ENCODE peak calls at places on chromosomes 2 and 18, in eight cellular contexts. One of them, this sample, is unnamed.

GRCh38 chr2:33291278-33292013 is 185.0 kb upstream of the RASGRP3 start:
- DNase-seq in MM.1S: no peak
- DNase-seq in cardiac muscle cell: no peak
- DNase-seq in IMR-90: peak
- DNase-seq in GM12865: no peak
- DNase-seq in fibroblast of the aortic adventitia: peak
- DNase-seq in AG09309: no peak
- DNase-seq in fibroblast of lung: peak
- DNase-seq in this sample: no peak

GRCh38 chr2:12340164-12340563 is 376.6 kb upstream of the TRIB2 start:
- DNase-seq in MM.1S: no peak
- DNase-seq in cardiac muscle cell: no peak
- DNase-seq in IMR-90: peak
- DNase-seq in GM12865: no peak
- DNase-seq in fibroblast of the aortic adventitia: no peak
- DNase-seq in AG09309: no peak
- DNase-seq in fibroblast of lung: peak
- DNase-seq in this sample: no peak

GRCh38 chr18:37663446-37663845 is 97.8 kb upstream of the CELF4 start:
- DNase-seq in MM.1S: no peak
- DNase-seq in cardiac muscle cell: no peak
- DNase-seq in IMR-90: no peak
- DNase-seq in GM12865: no peak
- DNase-seq in fibroblast of the aortic adventitia: no peak
- DNase-seq in AG09309: no peak
- DNase-seq in fibroblast of lung: no peak
- DNase-seq in this sample: no peak

GRCh38 chr2:226183550-226183949 is 616.1 kb downstream of the IRS1 start:
- DNase-seq in MM.1S: no peak
- DNase-seq in cardiac muscle cell: no peak
- DNase-seq in IMR-90: peak
- DNase-seq in GM12865: no peak
- DNase-seq in fibroblast of the aortic adventitia: peak
- DNase-seq in AG09309: no peak
- DNase-seq in fibroblast of lung: peak
- DNase-seq in this sample: no peak

GRCh38 chr2:105396254-105397024 is 2.4 kb downstream of the FHL2 start:
- DNase-seq in MM.1S: no peak
- DNase-seq in cardiac muscle cell: no peak
- DNase-seq in IMR-90: peak
- DNase-seq in GM12865: no peak
- DNase-seq in fibroblast of the aortic adventitia: peak
- DNase-seq in AG09309: peak
- DNase-seq in fibroblast of lung: peak
- DNase-seq in this sample: no peak

GRCh38 chr18:78431606-78432005 is 548.0 kb upstream of the SALL3 start:
- DNase-seq in MM.1S: no peak
- DNase-seq in cardiac muscle cell: no peak
- DNase-seq in IMR-90: no peak
- DNase-seq in GM12865: no peak
- DNase-seq in fibroblast of the aortic adventitia: no peak
- DNase-seq in AG09309: no peak
- DNase-seq in fibroblast of lung: no peak
- DNase-seq in this sample: no peak

GRCh38 chr2:128374711-128375413 is 56.2 kb upstream of the HS6ST1 start:
- DNase-seq in MM.1S: no peak
- DNase-seq in cardiac muscle cell: no peak
- DNase-seq in IMR-90: no peak
- DNase-seq in GM12865: no peak
- DNase-seq in fibroblast of the aortic adventitia: no peak
- DNase-seq in AG09309: no peak
- DNase-seq in fibroblast of lung: peak
- DNase-seq in this sample: no peak

GRCh38 chr2:657766-658165 is 19.4 kb downstream of the TMEM18 start:
- DNase-seq in MM.1S: no peak
- DNase-seq in cardiac muscle cell: no peak
- DNase-seq in IMR-90: no peak
- DNase-seq in GM12865: no peak
- DNase-seq in fibroblast of the aortic adventitia: no peak
- DNase-seq in AG09309: no peak
- DNase-seq in fibroblast of lung: no peak
- DNase-seq in this sample: no peak

GRCh38 chr18:331231-331771 is 63.5 kb upstream of the THOC1 start:
- DNase-seq in MM.1S: no peak
- DNase-seq in cardiac muscle cell: no peak
- DNase-seq in IMR-90: no peak
- DNase-seq in GM12865: no peak
- DNase-seq in fibroblast of the aortic adventitia: peak
- DNase-seq in AG09309: peak
- DNase-seq in fibroblast of lung: no peak
- DNase-seq in this sample: no peak

GRCh38 chr2:55460562-55460961 is 40.9 kb upstream of the CCDC88A start:
- DNase-seq in MM.1S: peak
- DNase-seq in cardiac muscle cell: no peak
- DNase-seq in IMR-90: peak
- DNase-seq in GM12865: peak
- DNase-seq in fibroblast of the aortic adventitia: peak
- DNase-seq in AG09309: no peak
- DNase-seq in fibroblast of lung: peak
- DNase-seq in this sample: no peak

GRCh38 chr2:53854678-53855077 is 5.1 kb downstream of the GPR75 start:
- DNase-seq in MM.1S: no peak
- DNase-seq in cardiac muscle cell: no peak
- DNase-seq in IMR-90: peak
- DNase-seq in GM12865: no peak
- DNase-seq in fibroblast of the aortic adventitia: no peak
- DNase-seq in AG09309: no peak
- DNase-seq in fibroblast of lung: no peak
- DNase-seq in this sample: no peak

GRCh38 chr18:40810371-40810770 is 1144.7 kb upstream of the PIK3C3 start:
- DNase-seq in MM.1S: no peak
- DNase-seq in cardiac muscle cell: no peak
- DNase-seq in IMR-90: peak
- DNase-seq in GM12865: no peak
- DNase-seq in fibroblast of the aortic adventitia: peak
- DNase-seq in AG09309: no peak
- DNase-seq in fibroblast of lung: peak
- DNase-seq in this sample: no peak

GRCh38 chr2:240960309-240960962 is 38.0 kb upstream of the SNED1 start:
- DNase-seq in MM.1S: no peak
- DNase-seq in cardiac muscle cell: peak
- DNase-seq in IMR-90: peak
- DNase-seq in GM12865: no peak
- DNase-seq in fibroblast of the aortic adventitia: peak
- DNase-seq in AG09309: no peak
- DNase-seq in fibroblast of lung: peak
- DNase-seq in this sample: no peak

GRCh38 chr18:36101943-36102342 is 27.2 kb downstream of the SLC39A6 start:
- DNase-seq in MM.1S: no peak
- DNase-seq in cardiac muscle cell: no peak
- DNase-seq in IMR-90: no peak
- DNase-seq in GM12865: no peak
- DNase-seq in fibroblast of the aortic adventitia: no peak
- DNase-seq in AG09309: no peak
- DNase-seq in fibroblast of lung: no peak
- DNase-seq in this sample: no peak

GRCh38 chr2:8392098-8392844 is 289.6 kb upstream of the ID2 start:
- DNase-seq in MM.1S: no peak
- DNase-seq in cardiac muscle cell: no peak
- DNase-seq in IMR-90: no peak
- DNase-seq in GM12865: no peak
- DNase-seq in fibroblast of the aortic adventitia: no peak
- DNase-seq in AG09309: no peak
- DNase-seq in fibroblast of lung: no peak
- DNase-seq in this sample: no peak

GRCh38 chr2:61021228-61021660 is 3.2 kb upstream of the PUS10 start:
- DNase-seq in MM.1S: no peak
- DNase-seq in cardiac muscle cell: no peak
- DNase-seq in IMR-90: no peak
- DNase-seq in GM12865: no peak
- DNase-seq in fibroblast of the aortic adventitia: no peak
- DNase-seq in AG09309: no peak
- DNase-seq in fibroblast of lung: no peak
- DNase-seq in this sample: no peak

GRCh38 chr2:164933751-164934189 is 21.6 kb downstream of the SLC38A11 start:
- DNase-seq in MM.1S: no peak
- DNase-seq in cardiac muscle cell: no peak
- DNase-seq in IMR-90: no peak
- DNase-seq in GM12865: no peak
- DNase-seq in fibroblast of the aortic adventitia: no peak
- DNase-seq in AG09309: no peak
- DNase-seq in fibroblast of lung: no peak
- DNase-seq in this sample: no peak

GRCh38 chr2:1817256-1818127 is 73.2 kb upstream of the PXDN start:
- DNase-seq in MM.1S: peak
- DNase-seq in cardiac muscle cell: peak
- DNase-seq in IMR-90: peak
- DNase-seq in GM12865: peak
- DNase-seq in fibroblast of the aortic adventitia: peak
- DNase-seq in AG09309: peak
- DNase-seq in fibroblast of lung: peak
- DNase-seq in this sample: no peak

GRCh38 chr2:188293601-188294482 is 2.2 kb downstream of the GULP1 start:
- DNase-seq in MM.1S: no peak
- DNase-seq in cardiac muscle cell: peak
- DNase-seq in IMR-90: peak
- DNase-seq in GM12865: no peak
- DNase-seq in fibroblast of the aortic adventitia: peak
- DNase-seq in AG09309: no peak
- DNase-seq in fibroblast of lung: peak
- DNase-seq in this sample: no peak

DNA sequence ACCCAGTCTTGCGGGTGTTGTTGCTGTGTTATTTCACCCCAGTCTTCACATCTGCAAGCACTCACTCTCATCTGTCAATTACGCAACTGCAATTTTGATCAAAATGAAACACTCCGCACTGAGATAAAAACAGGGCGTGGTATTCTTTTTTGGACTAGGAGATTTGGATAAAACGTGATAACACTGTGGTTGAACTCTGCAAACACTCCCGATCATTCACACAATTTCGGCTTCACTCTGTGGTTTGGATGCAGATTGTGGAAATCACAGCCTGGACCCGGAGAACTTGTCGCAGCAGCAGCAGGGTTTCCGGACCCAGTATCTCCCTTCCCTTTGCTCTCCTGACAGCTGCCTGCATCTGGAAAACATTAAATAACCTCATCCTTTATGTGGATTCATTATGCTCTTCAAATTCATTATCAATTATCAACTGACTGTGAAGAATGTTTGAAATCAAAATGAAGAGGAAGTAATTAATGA is 49.4 kb upstream of the APCDD1 start:
- DNase-seq in MM.1S: no peak
- DNase-seq in cardiac muscle cell: no peak
- DNase-seq in IMR-90: no peak
- DNase-seq in GM12865: no peak
- DNase-seq in fibroblast of the aortic adventitia: peak
- DNase-seq in AG09309: no peak
- DNase-seq in fibroblast of lung: peak
- DNase-seq in this sample: no peak
- H3K4me3 ChIP-seq in MM.1S: no peak
- H3K4me3 ChIP-seq in cardiac muscle cell: no peak
- H3K4me3 ChIP-seq in IMR-90: no peak
- H3K4me3 ChIP-seq in GM12865: no peak
- H3K4me3 ChIP-seq in fibroblast of the aortic adventitia: no peak
- H3K4me3 ChIP-seq in AG09309: no peak
- H3K4me3 ChIP-seq in fibroblast of lung: no peak
- H3K4me3 ChIP-seq in this sample: no peak

GRCh38 chr2:120283649-120284048 is 31.0 kb downstream of the RALB start:
- DNase-seq in MM.1S: no peak
- DNase-seq in cardiac muscle cell: peak
- DNase-seq in IMR-90: peak
- DNase-seq in GM12865: no peak
- DNase-seq in fibroblast of the aortic adventitia: peak
- DNase-seq in AG09309: no peak
- DNase-seq in fibroblast of lung: peak
- DNase-seq in this sample: no peak
- TF ChIP-seq CTCF in MM.1S: no peak
- TF ChIP-seq CTCF in cardiac muscle cell: peak
- TF ChIP-seq CTCF in IMR-90: peak
- TF ChIP-seq CTCF in GM12865: no peak
- TF ChIP-seq CTCF in fibroblast of the aortic adventitia: peak
- TF ChIP-seq CTCF in AG09309: peak
- TF ChIP-seq CTCF in fibroblast of lung: peak
- TF ChIP-seq CTCF in this sample: peak

DNA sequence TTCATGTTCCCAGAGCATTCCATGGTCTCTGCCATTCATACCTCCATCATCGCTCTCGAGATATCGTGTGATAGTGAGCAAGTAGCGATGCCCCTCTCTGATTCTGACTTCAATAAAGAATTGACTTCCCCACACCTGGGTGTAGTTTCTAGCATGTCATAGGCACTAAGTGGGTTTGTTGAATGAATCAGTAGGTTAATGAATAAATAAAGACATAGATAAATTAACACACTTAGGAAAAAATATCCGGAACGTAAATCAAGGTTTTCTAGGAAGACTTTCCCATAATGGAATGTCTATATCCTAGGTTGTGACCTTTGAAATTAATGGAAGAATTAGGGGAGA is 159.1 kb downstream of the DOCK10 start:
- DNase-seq in MM.1S: no peak
- DNase-seq in cardiac muscle cell: no peak
- DNase-seq in IMR-90: no peak
- DNase-seq in GM12865: no peak
- DNase-seq in fibroblast of the aortic adventitia: no peak
- DNase-seq in AG09309: no peak
- DNase-seq in fibroblast of lung: no peak
- DNase-seq in this sample: no peak
- H3K4me3 ChIP-seq in MM.1S: no peak
- H3K4me3 ChIP-seq in cardiac muscle cell: no peak
- H3K4me3 ChIP-seq in IMR-90: no peak
- H3K4me3 ChIP-seq in GM12865: no peak
- H3K4me3 ChIP-seq in fibroblast of the aortic adventitia: no peak
- H3K4me3 ChIP-seq in AG09309: no peak
- H3K4me3 ChIP-seq in fibroblast of lung: no peak
- H3K4me3 ChIP-seq in this sample: no peak

GRCh38 chr2:191320881-191321280 is 75.7 kb downstream of the MYO1B start:
- DNase-seq in MM.1S: no peak
- DNase-seq in cardiac muscle cell: peak
- DNase-seq in IMR-90: peak
- DNase-seq in GM12865: no peak
- DNase-seq in fibroblast of the aortic adventitia: no peak
- DNase-seq in AG09309: no peak
- DNase-seq in fibroblast of lung: no peak
- DNase-seq in this sample: no peak

GRCh38 chr2:191318729-191319078 is 73.5 kb downstream of the MYO1B start:
- DNase-seq in MM.1S: no peak
- DNase-seq in cardiac muscle cell: peak
- DNase-seq in IMR-90: peak
- DNase-seq in GM12865: no peak
- DNase-seq in fibroblast of the aortic adventitia: peak
- DNase-seq in AG09309: no peak
- DNase-seq in fibroblast of lung: peak
- DNase-seq in this sample: no peak

GRCh38 chr2:191322838-191323506 is 77.8 kb downstream of the MYO1B start:
- DNase-seq in MM.1S: no peak
- DNase-seq in cardiac muscle cell: no peak
- DNase-seq in IMR-90: no peak
- DNase-seq in GM12865: no peak
- DNase-seq in fibroblast of the aortic adventitia: no peak
- DNase-seq in AG09309: no peak
- DNase-seq in fibroblast of lung: no peak
- DNase-seq in this sample: no peak

GRCh38 chr2:191319181-191319580 is 74.0 kb downstream of the MYO1B start:
- DNase-seq in MM.1S: no peak
- DNase-seq in cardiac muscle cell: no peak
- DNase-seq in IMR-90: peak
- DNase-seq in GM12865: no peak
- DNase-seq in fibroblast of the aortic adventitia: peak
- DNase-seq in AG09309: no peak
- DNase-seq in fibroblast of lung: peak
- DNase-seq in this sample: no peak

GRCh38 chr2:191321861-191322662 is 76.9 kb downstream of the MYO1B start:
- DNase-seq in MM.1S: peak
- DNase-seq in cardiac muscle cell: no peak
- DNase-seq in IMR-90: peak
- DNase-seq in GM12865: peak
- DNase-seq in fibroblast of the aortic adventitia: peak
- DNase-seq in AG09309: no peak
- DNase-seq in fibroblast of lung: no peak
- DNase-seq in this sample: no peak
- TF ChIP-seq CTCF in MM.1S: no peak
- TF ChIP-seq CTCF in cardiac muscle cell: peak
- TF ChIP-seq CTCF in IMR-90: no peak
- TF ChIP-seq CTCF in GM12865: no peak
- TF ChIP-seq CTCF in fibroblast of the aortic adventitia: no peak
- TF ChIP-seq CTCF in AG09309: no peak
- TF ChIP-seq CTCF in fibroblast of lung: no peak
- TF ChIP-seq CTCF in this sample: no peak